ENCODE peak calls at places on chromosomes 7 and 10, in nine cellular contexts. One of them, this sample, is unnamed.

GRCh38 chr10:93542358-93542791 is 24.1 kb upstream of the FFAR4 start:
- DNase-seq in coronary artery: no peak
- DNase-seq in uterus: peak; percentile 20
- DNase-seq in astrocyte: no peak
- DNase-seq in lower leg skin: no peak
- DNase-seq in GM23338: no peak
- DNase-seq in dorsolateral prefrontal cortex: no peak
- DNase-seq in tibial nerve: no peak
- DNase-seq in Calu3: no peak
- DNase-seq in this sample: peak; percentile 25

GRCh38 chr7:27661776-27662489 is 750 bp downstream of the HIBADH start:
- DNase-seq in uterus: peak; percentile 35
- DNase-seq in astrocyte: no peak
- DNase-seq in coronary artery: peak; percentile 73
- DNase-seq in Calu3: peak; percentile 52
- DNase-seq in GM23338: peak; percentile 61
- DNase-seq in tibial nerve: no peak
- DNase-seq in lower leg skin: peak; percentile 89
- DNase-seq in dorsolateral prefrontal cortex: no peak
- DNase-seq in this sample: no peak

GRCh38 chr10:15146366-15146765 is 22.1 kb downstream of the NMT2 start:
- DNase-seq in uterus: no peak
- DNase-seq in astrocyte: no peak
- DNase-seq in Calu3: no peak
- DNase-seq in tibial nerve: no peak
- DNase-seq in lower leg skin: no peak
- DNase-seq in coronary artery: no peak
- DNase-seq in dorsolateral prefrontal cortex: no peak
- DNase-seq in GM23338: peak; percentile 24
- DNase-seq in this sample: no peak

GRCh38 chr7:71308105-71308504 is 176.2 kb downstream of the GALNT17 start:
- DNase-seq in Calu3: no peak
- DNase-seq in uterus: peak; percentile 63
- DNase-seq in lower leg skin: no peak
- DNase-seq in tibial nerve: peak; percentile 20
- DNase-seq in GM23338: no peak
- DNase-seq in dorsolateral prefrontal cortex: no peak
- DNase-seq in astrocyte: peak; percentile 90
- DNase-seq in coronary artery: peak; percentile 89
- DNase-seq in this sample: no peak

GRCh38 chr10:98301664-98302319 is 33.8 kb upstream of the LOXL4 start:
- DNase-seq in Calu3: no peak
- DNase-seq in coronary artery: no peak
- DNase-seq in uterus: no peak
- DNase-seq in GM23338: peak; percentile 9
- DNase-seq in tibial nerve: no peak
- DNase-seq in dorsolateral prefrontal cortex: no peak
- DNase-seq in astrocyte: no peak
- DNase-seq in lower leg skin: peak; percentile 73
- DNase-seq in this sample: no peak

GRCh38 chr10:7408494-7409044 is 2.3 kb downstream of the SFMBT2 start:
- DNase-seq in astrocyte: no peak
- DNase-seq in dorsolateral prefrontal cortex: peak; percentile 70
- DNase-seq in lower leg skin: peak; percentile 89
- DNase-seq in coronary artery: no peak
- DNase-seq in Calu3: peak; percentile 54
- DNase-seq in GM23338: peak; percentile 77
- DNase-seq in uterus: peak; percentile 72
- DNase-seq in tibial nerve: no peak
- DNase-seq in this sample: peak; percentile 80

GRCh38 chr7:822692-823276 is 9.5 kb upstream of the SUN1 start:
- DNase-seq in lower leg skin: no peak
- DNase-seq in astrocyte: no peak
- DNase-seq in coronary artery: no peak
- DNase-seq in uterus: no peak
- DNase-seq in GM23338: peak; percentile 83
- DNase-seq in tibial nerve: no peak
- DNase-seq in Calu3: no peak
- DNase-seq in dorsolateral prefrontal cortex: no peak
- DNase-seq in this sample: no peak

GRCh38 chr10:117165557-117166419 is 27.7 kb upstream of the VAX1 start:
- DNase-seq in dorsolateral prefrontal cortex: peak; percentile 55
- DNase-seq in astrocyte: peak; percentile 18
- DNase-seq in GM23338: peak; percentile 90
- DNase-seq in lower leg skin: no peak
- DNase-seq in tibial nerve: no peak
- DNase-seq in uterus: no peak
- DNase-seq in coronary artery: no peak
- DNase-seq in Calu3: peak; percentile 73
- DNase-seq in this sample: peak; percentile 93

GRCh38 chr10:114686013-114686412 is 27.9 kb upstream of the ABLIM1 start:
- DNase-seq in dorsolateral prefrontal cortex: no peak
- DNase-seq in Calu3: no peak
- DNase-seq in uterus: no peak
- DNase-seq in lower leg skin: no peak
- DNase-seq in tibial nerve: no peak
- DNase-seq in astrocyte: no peak
- DNase-seq in GM23338: no peak
- DNase-seq in coronary artery: no peak
- DNase-seq in this sample: no peak

GRCh38 chr10:127353544-127353943 is 157.2 kb upstream of the INSYN2A start:
- DNase-seq in uterus: no peak
- DNase-seq in astrocyte: no peak
- DNase-seq in GM23338: no peak
- DNase-seq in Calu3: no peak
- DNase-seq in coronary artery: no peak
- DNase-seq in tibial nerve: no peak
- DNase-seq in dorsolateral prefrontal cortex: no peak
- DNase-seq in lower leg skin: no peak
- DNase-seq in this sample: no peak

GRCh38 chr10:124527996-124528395 is 66.4 kb downstream of the LHPP start:
- DNase-seq in GM23338: no peak
- DNase-seq in lower leg skin: no peak
- DNase-seq in tibial nerve: no peak
- DNase-seq in dorsolateral prefrontal cortex: no peak
- DNase-seq in uterus: no peak
- DNase-seq in Calu3: no peak
- DNase-seq in coronary artery: no peak
- DNase-seq in astrocyte: no peak
- DNase-seq in this sample: no peak

GRCh38 chr7:149285581-149285975 is 23.6 kb downstream of the ZNF783 start:
- DNase-seq in GM23338: peak; percentile 49
- DNase-seq in Calu3: no peak
- DNase-seq in tibial nerve: no peak
- DNase-seq in astrocyte: peak; percentile 19
- DNase-seq in uterus: no peak
- DNase-seq in coronary artery: no peak
- DNase-seq in lower leg skin: peak; percentile 87
- DNase-seq in dorsolateral prefrontal cortex: no peak
- DNase-seq in this sample: no peak

GRCh38 chr7:108322899-108323298 is 133.3 kb downstream of the NRCAM start:
- DNase-seq in tibial nerve: no peak
- DNase-seq in uterus: no peak
- DNase-seq in coronary artery: no peak
- DNase-seq in lower leg skin: no peak
- DNase-seq in astrocyte: no peak
- DNase-seq in GM23338: no peak
- DNase-seq in Calu3: no peak
- DNase-seq in dorsolateral prefrontal cortex: no peak
- DNase-seq in this sample: no peak

GRCh38 chr7:130242198-130243014 is 24.3 kb upstream of the CPA2 start:
- DNase-seq in coronary artery: no peak
- DNase-seq in astrocyte: peak; percentile 86
- DNase-seq in tibial nerve: peak; percentile 19
- DNase-seq in uterus: peak; percentile 36
- DNase-seq in lower leg skin: peak; percentile 88
- DNase-seq in Calu3: peak; percentile 77
- DNase-seq in GM23338: peak; percentile 84
- DNase-seq in dorsolateral prefrontal cortex: peak; percentile 54
- DNase-seq in this sample: peak; percentile 70

GRCh38 chr10:74641659-74642058 is 184.7 kb upstream of the KAT6B start:
- DNase-seq in lower leg skin: no peak
- DNase-seq in Calu3: no peak
- DNase-seq in tibial nerve: no peak
- DNase-seq in GM23338: no peak
- DNase-seq in dorsolateral prefrontal cortex: no peak
- DNase-seq in uterus: no peak
- DNase-seq in astrocyte: no peak
- DNase-seq in coronary artery: no peak
- DNase-seq in this sample: no peak

GRCh38 chr10:122468923-122469781 is 7.8 kb downstream of the HTRA1 start:
- DNase-seq in lower leg skin: peak; percentile 94
- DNase-seq in GM23338: no peak
- DNase-seq in tibial nerve: no peak
- DNase-seq in astrocyte: peak; percentile 89
- DNase-seq in uterus: peak; percentile 66
- DNase-seq in dorsolateral prefrontal cortex: no peak
- DNase-seq in coronary artery: no peak
- DNase-seq in Calu3: no peak
- DNase-seq in this sample: no peak

GRCh38 chr10:99659868-99660366 is 608 bp downstream of the ENTPD7 start:
- DNase-seq in Calu3: no peak
- DNase-seq in uterus: no peak
- DNase-seq in coronary artery: no peak
- DNase-seq in tibial nerve: no peak
- DNase-seq in dorsolateral prefrontal cortex: no peak
- DNase-seq in lower leg skin: no peak
- DNase-seq in GM23338: peak; percentile 30
- DNase-seq in astrocyte: no peak
- DNase-seq in this sample: no peak

GRCh38 chr7:19522486-19522885 is 186.4 kb downstream of the POLR1F start:
- DNase-seq in lower leg skin: no peak
- DNase-seq in Calu3: no peak
- DNase-seq in dorsolateral prefrontal cortex: no peak
- DNase-seq in tibial nerve: no peak
- DNase-seq in astrocyte: peak; percentile 84
- DNase-seq in GM23338: no peak
- DNase-seq in uterus: no peak
- DNase-seq in coronary artery: no peak
- DNase-seq in this sample: no peak

DNA sequence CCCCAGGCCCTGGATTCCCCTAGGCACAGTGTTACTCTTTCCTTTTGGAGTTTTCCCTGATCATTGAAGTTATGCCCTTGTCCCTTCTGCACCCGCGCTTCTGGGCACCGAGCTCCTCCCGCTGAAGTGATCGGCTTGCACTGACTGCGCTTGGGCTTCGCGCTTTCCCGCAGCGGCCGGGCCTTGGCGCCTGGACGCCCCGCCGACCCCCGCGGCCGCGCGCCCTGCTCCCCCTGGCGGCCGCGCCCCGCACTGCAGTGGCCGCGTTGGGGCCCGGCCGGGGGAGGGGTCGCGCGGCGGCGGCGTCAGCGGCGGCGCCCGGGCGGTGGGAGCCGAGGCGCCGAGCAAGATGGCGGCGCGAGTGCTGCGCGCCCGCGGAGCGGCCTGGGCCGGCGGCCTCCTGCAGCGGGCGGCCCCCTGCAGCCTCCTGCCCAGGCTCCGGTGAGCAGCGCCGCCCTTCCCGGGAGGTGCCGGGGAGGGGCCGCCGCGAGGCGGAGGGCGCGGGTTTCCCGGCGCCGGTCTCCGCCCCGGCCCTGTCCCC is at the start of gene NIPSNAP2:
- DNase-seq in astrocyte: no peak
- DNase-seq in lower leg skin: no peak
- DNase-seq in Calu3: peak; percentile 87
- DNase-seq in coronary artery: no peak
- DNase-seq in dorsolateral prefrontal cortex: peak; percentile 32
- DNase-seq in GM23338: peak; percentile 75
- DNase-seq in uterus: peak; percentile 63
- DNase-seq in tibial nerve: no peak
- DNase-seq in this sample: peak; percentile 84
- TF ChIP-seq CTCF in astrocyte: peak; percentile 17
- TF ChIP-seq CTCF in lower leg skin: no peak
- TF ChIP-seq CTCF in Calu3: peak; percentile 70
- TF ChIP-seq CTCF in coronary artery: peak; percentile 48
- TF ChIP-seq CTCF in dorsolateral prefrontal cortex: peak; percentile 57
- TF ChIP-seq CTCF in GM23338: no peak
- TF ChIP-seq CTCF in uterus: peak; percentile 68
- TF ChIP-seq CTCF in tibial nerve: peak; percentile 89
- TF ChIP-seq CTCF in this sample: peak; percentile 75

DNA sequence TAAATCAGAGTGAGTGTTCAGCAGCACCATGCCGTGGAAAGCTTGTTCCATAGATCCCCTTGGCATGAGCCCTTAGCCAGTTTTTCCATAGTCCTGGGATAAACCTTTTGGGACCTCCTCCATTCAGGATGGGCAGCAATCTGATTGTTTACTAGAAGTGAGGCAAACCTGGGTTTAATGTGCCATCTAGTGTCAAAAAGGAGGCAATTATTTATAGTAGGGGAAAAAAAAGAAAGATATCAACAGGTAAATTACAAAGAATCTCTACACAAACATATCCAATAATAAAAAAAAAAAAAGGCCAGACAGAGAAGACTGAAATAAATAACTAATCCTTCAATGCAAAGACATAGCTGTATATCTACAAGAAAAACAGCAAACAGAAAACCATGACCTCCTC is 229.0 kb upstream of the STK17A start:
- DNase-seq in dorsolateral prefrontal cortex: no peak
- DNase-seq in lower leg skin: no peak
- DNase-seq in astrocyte: no peak
- DNase-seq in coronary artery: no peak
- DNase-seq in GM23338: peak; percentile 35
- DNase-seq in tibial nerve: no peak
- DNase-seq in uterus: no peak
- DNase-seq in Calu3: no peak
- DNase-seq in this sample: no peak
- TF ChIP-seq CTCF in dorsolateral prefrontal cortex: no peak
- TF ChIP-seq CTCF in lower leg skin: no peak
- TF ChIP-seq CTCF in astrocyte: no peak
- TF ChIP-seq CTCF in coronary artery: no peak
- TF ChIP-seq CTCF in GM23338: peak; percentile 53
- TF ChIP-seq CTCF in tibial nerve: no peak
- TF ChIP-seq CTCF in uterus: no peak
- TF ChIP-seq CTCF in Calu3: no peak
- TF ChIP-seq CTCF in this sample: no peak

DNA sequence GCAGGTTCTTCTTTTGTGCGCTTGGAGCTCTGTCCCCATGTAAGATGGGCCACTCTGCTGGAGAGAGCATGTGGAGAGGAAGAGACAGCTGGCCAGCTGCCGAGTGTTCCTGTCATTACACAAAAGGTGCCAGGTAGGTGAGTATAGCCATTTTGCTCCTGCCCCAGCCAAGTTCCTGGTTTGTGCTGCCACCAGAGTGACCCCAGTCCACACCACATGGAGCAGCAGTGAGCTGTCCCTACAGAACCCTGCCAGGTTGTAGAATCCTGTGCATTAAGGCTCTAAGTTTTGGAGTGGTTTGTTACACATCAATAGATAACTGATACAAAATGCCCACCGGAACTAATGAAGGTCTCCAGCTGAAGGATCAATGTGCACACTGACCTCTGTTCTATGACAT is 84.6 kb upstream of the GHITM start:
- DNase-seq in astrocyte: no peak
- DNase-seq in lower leg skin: no peak
- DNase-seq in Calu3: no peak
- DNase-seq in GM23338: peak; percentile 33
- DNase-seq in uterus: no peak
- DNase-seq in coronary artery: no peak
- DNase-seq in tibial nerve: no peak
- DNase-seq in dorsolateral prefrontal cortex: no peak
- DNase-seq in this sample: no peak
- TF ChIP-seq CTCF in astrocyte: no peak
- TF ChIP-seq CTCF in lower leg skin: no peak
- TF ChIP-seq CTCF in Calu3: no peak
- TF ChIP-seq CTCF in GM23338: no peak
- TF ChIP-seq CTCF in uterus: no peak
- TF ChIP-seq CTCF in coronary artery: no peak
- TF ChIP-seq CTCF in tibial nerve: no peak
- TF ChIP-seq CTCF in dorsolateral prefrontal cortex: no peak
- TF ChIP-seq CTCF in this sample: no peak

GRCh38 chr10:48332166-48332870 is 25.8 kb downstream of the MAPK8 start:
- DNase-seq in GM23338: no peak
- DNase-seq in coronary artery: no peak
- DNase-seq in uterus: no peak
- DNase-seq in dorsolateral prefrontal cortex: no peak
- DNase-seq in astrocyte: no peak
- DNase-seq in lower leg skin: no peak
- DNase-seq in Calu3: no peak
- DNase-seq in tibial nerve: no peak
- DNase-seq in this sample: no peak
- TF ChIP-seq CTCF in GM23338: no peak
- TF ChIP-seq CTCF in coronary artery: no peak
- TF ChIP-seq CTCF in uterus: no peak
- TF ChIP-seq CTCF in dorsolateral prefrontal cortex: no peak
- TF ChIP-seq CTCF in astrocyte: no peak
- TF ChIP-seq CTCF in lower leg skin: no peak
- TF ChIP-seq CTCF in Calu3: no peak
- TF ChIP-seq CTCF in tibial nerve: no peak
- TF ChIP-seq CTCF in this sample: no peak

This sample was measured in endothelial cell.